ENCODE peak calls at places on chromosomes 7 and 10, in four cellular contexts. Z is keratinocyte, F is IMR-90, Q is endothelial cell of umbilical vein. T is an unnamed sample.
A peak's percentile ranks its signal among the peaks of the same experiment; 100 is the strongest.

GRCh38 chr10:78894841-78895195 is 173.9 kb upstream of the ZMIZ1 start:
- DNase-seq in Z (no peak), F (no peak), Q (no peak), T (no peak)

GRCh38 chr10:6692856-6693255 is 112.8 kb upstream of the PRKCQ start:
- DNase-seq in Z (no peak), F (no peak), Q (no peak), T (no peak)

GRCh38 chr10:103153302-103153759 is 39.7 kb downstream of the NT5C2 start:
- DNase-seq in Z (no peak), F (peak; percentile 36), Q (peak; percentile 59), T (no peak)

GRCh38 chr10:88115968-88116367 is 252.5 kb downstream of the PTEN start:
- DNase-seq in Z (no peak), F (peak; percentile 88), Q (no peak), T (no peak)

GRCh38 chr7:17044868-17045267 is 163.1 kb upstream of the AGR3 start:
- DNase-seq in Z (no peak), F (no peak), Q (no peak), T (no peak)

GRCh38 chr7:26365077-26365896 is 73.6 kb downstream of the SNX10 start:
- DNase-seq in Z (no peak), F (peak; percentile 77), Q (peak; percentile 88), T (peak; percentile 27)

GRCh38 chr7:139753079-139753692 is 24.6 kb downstream of the HIPK2 start:
- DNase-seq in Z (no peak), F (peak; percentile 56), Q (no peak), T (no peak)

GRCh38 chr10:35413985-35414861 is 77.9 kb downstream of the CCNY start:
- DNase-seq in Z (no peak), F (peak; percentile 54), Q (no peak), T (peak; percentile 85)

GRCh38 chr10:30782543-30783461 is 153.2 kb upstream of the LYZL2 start:
- DNase-seq in Z (no peak), F (peak; percentile 68), Q (no peak), T (no peak)

GRCh38 chr7:31073486-31074383 is 21.6 kb downstream of the ADCYAP1R1 start:
- DNase-seq in Z (no peak), F (no peak), Q (peak; percentile 6), T (no peak)

GRCh38 chr7:73560035-73560835 is 2.7 kb upstream of the BCL7B start:
- DNase-seq in Z (no peak), F (peak; percentile 91), Q (no peak), T (peak; percentile 64)

GRCh38 chr10:133117036-133117687 is 29.4 kb downstream of the ADGRA1 start:
- DNase-seq in Z (no peak), F (no peak), Q (no peak), T (no peak)

GRCh38 chr10:21870849-21871248 is 132.7 kb downstream of the DNAJC1 start:
- DNase-seq in Z (no peak), F (no peak), Q (no peak), T (no peak)

GRCh38 chr10:104045151-104046089 is 40.3 kb downstream of the COL17A1 start:
- DNase-seq in Z (no peak), F (peak; percentile 76), Q (peak; percentile 76), T (peak; percentile 41)

GRCh38 chr7:33789871-33790270 is 115.5 kb upstream of the BMPER start:
- DNase-seq in Z (no peak), F (peak; percentile 30), Q (peak; percentile 77), T (no peak)

GRCh38 chr7:102412548-102412947 is 16.4 kb downstream of the PRKRIP1 start:
- DNase-seq in Z (no peak), F (peak; percentile 13), Q (peak; percentile 38), T (peak; percentile 75)

GRCh38 chr10:125709553-125710266 is 9.8 kb upstream of the EDRF1 start:
- DNase-seq in Z (no peak), F (peak; percentile 55), Q (no peak), T (no peak)

GRCh38 chr10:110609592-110609991 is 34.5 kb upstream of the RBM20 start:
- DNase-seq in Z (no peak), F (no peak), Q (peak; percentile 6), T (no peak)

GRCh38 chr7:67475293-67475692 is 478.7 kb downstream of the TYW1 start:
- DNase-seq in Z (no peak), F (no peak), Q (no peak), T (no peak)

GRCh38 chr10:132102071-132102716 is 36.4 kb downstream of the JAKMIP3 start:
- DNase-seq in Z (no peak), F (no peak), Q (no peak), T (no peak)

GRCh38 chr7:28419717-28420116 is 7.4 kb downstream of the CREB5 start:
- DNase-seq in Z (no peak), F (peak; percentile 98), Q (no peak), T (no peak)
- H3K9me1 ChIP-seq in Z (no peaks in the 10 kb centered on the region), F (no peaks in the 10 kb centered on the region), Q (no peaks in the 10 kb centered on the region), T (no peaks in the 10 kb centered on the region)

GRCh38 chr10:16656886-16657285 is 135.2 kb upstream of the C1QL3 start:
- DNase-seq in Z (no peak), F (no peak), Q (no peak), T (no peak)
- H3K9me1 ChIP-seq in Z (no peaks in the 10 kb centered on the region), F (no peaks in the 10 kb centered on the region), Q (no peaks in the 10 kb centered on the region), T (no peaks in the 10 kb centered on the region)

DNA sequence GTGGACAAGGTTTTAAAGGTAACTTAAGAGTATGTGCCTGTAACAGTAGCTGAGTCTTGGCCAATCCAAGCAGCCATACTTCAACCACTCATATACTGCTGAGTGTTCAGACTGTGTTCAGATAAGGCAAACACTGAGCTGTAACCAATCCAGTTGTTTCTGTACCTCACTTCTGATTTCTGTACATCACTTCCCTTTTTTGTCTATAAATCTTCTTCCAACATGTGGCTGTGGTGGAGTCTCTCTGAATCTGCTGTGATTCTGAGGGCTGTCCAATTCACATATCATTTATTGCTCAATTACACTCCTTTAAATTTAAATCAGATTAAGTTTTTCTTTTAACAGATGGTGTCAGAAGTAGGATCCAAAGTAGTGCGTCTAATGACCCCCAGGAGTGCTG is 149.5 kb upstream of the PHF14 start:
- DNase-seq in Z (no peak), F (no peak), Q (no peak), T (no peak)
- H3K9me1 ChIP-seq in Z (no peaks in the 10 kb centered on the region), F (no peaks in the 10 kb centered on the region), Q (no peaks in the 10 kb centered on the region), T (no peaks in the 10 kb centered on the region)

DNA sequence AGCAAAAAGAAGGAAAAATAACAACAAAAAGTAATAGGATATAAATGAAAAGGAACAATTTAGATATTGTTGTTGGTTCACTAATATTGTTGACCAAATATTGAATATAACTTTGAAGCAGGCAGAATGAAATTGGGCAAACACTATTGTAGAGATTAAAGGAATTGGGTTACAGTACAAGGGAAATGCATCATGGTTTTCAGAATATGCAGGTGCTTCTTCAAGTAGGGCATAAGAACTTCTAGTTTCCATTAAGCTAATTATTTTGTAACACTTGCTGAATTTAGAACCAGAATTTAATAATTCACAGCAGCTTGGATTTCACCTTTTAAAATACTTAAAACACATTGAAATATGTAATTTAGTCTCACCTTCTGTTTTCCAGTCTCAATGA is 36.5 kb downstream of the RPA3 start:
- DNase-seq in Z (no peak), F (no peak), Q (no peak), T (no peak)
- H3K9me1 ChIP-seq in Z (no peaks in the 10 kb centered on the region), F (no peaks in the 10 kb centered on the region), Q (no peaks in the 10 kb centered on the region), T (no peaks in the 10 kb centered on the region)